ENCODE peak calls at places on chromosomes 12 and 14, in seven cellular contexts. One of them, this sample, is unnamed.

GRCh38 chr12:65125975-65126374 is 4.9 kb upstream of the WIF1 start:
- DNase-seq in aorta: no peak
- DNase-seq in A673: no peak
- DNase-seq in T follicular helper cell: no peak
- DNase-seq in dorsolateral prefrontal cortex: no peak
- DNase-seq in activated T-cell treated with anti-CD3 and anti-CD28 coated beads, Interleukin-2, amount 50 U/mL, for 4 hours: no peak
- DNase-seq in amniotic epithelial cell: no peak
- DNase-seq in this sample: no peak

GRCh38 chr12:120117961-120118709 is 1.6 kb upstream of the RAB35 start:
- DNase-seq in aorta: no peak
- DNase-seq in A673: peak
- DNase-seq in T follicular helper cell: no peak
- DNase-seq in dorsolateral prefrontal cortex: no peak
- DNase-seq in activated T-cell treated with anti-CD3 and anti-CD28 coated beads, Interleukin-2, amount 50 U/mL, for 4 hours: no peak
- DNase-seq in amniotic epithelial cell: peak
- DNase-seq in this sample: no peak

GRCh38 chr12:70661762-70662161 is 24.5 kb upstream of the PTPRB start:
- DNase-seq in aorta: no peak
- DNase-seq in A673: peak
- DNase-seq in T follicular helper cell: no peak
- DNase-seq in dorsolateral prefrontal cortex: no peak
- DNase-seq in activated T-cell treated with anti-CD3 and anti-CD28 coated beads, Interleukin-2, amount 50 U/mL, for 4 hours: no peak
- DNase-seq in amniotic epithelial cell: peak
- DNase-seq in this sample: no peak

GRCh38 chr14:90580381-90581335 is 183.8 kb downstream of the CALM1 start:
- DNase-seq in aorta: peak
- DNase-seq in A673: peak
- DNase-seq in T follicular helper cell: no peak
- DNase-seq in dorsolateral prefrontal cortex: no peak
- DNase-seq in activated T-cell treated with anti-CD3 and anti-CD28 coated beads, Interleukin-2, amount 50 U/mL, for 4 hours: no peak
- DNase-seq in amniotic epithelial cell: peak
- DNase-seq in this sample: no peak

GRCh38 chr12:2582631-2583616 is 211.8 kb upstream of the FKBP4 start:
- DNase-seq in aorta: peak
- DNase-seq in A673: peak
- DNase-seq in T follicular helper cell: peak
- DNase-seq in dorsolateral prefrontal cortex: peak
- DNase-seq in activated T-cell treated with anti-CD3 and anti-CD28 coated beads, Interleukin-2, amount 50 U/mL, for 4 hours: peak
- DNase-seq in amniotic epithelial cell: peak
- DNase-seq in this sample: no peak

GRCh38 chr12:96197503-96198272 is 3.5 kb downstream of the ELK3 start:
- DNase-seq in aorta: no peak
- DNase-seq in A673: no peak
- DNase-seq in T follicular helper cell: no peak
- DNase-seq in dorsolateral prefrontal cortex: no peak
- DNase-seq in activated T-cell treated with anti-CD3 and anti-CD28 coated beads, Interleukin-2, amount 50 U/mL, for 4 hours: no peak
- DNase-seq in amniotic epithelial cell: peak
- DNase-seq in this sample: no peak

GRCh38 chr12:23028158-23028802 is 403.3 kb downstream of the ETNK1 start:
- DNase-seq in aorta: no peak
- DNase-seq in A673: no peak
- DNase-seq in T follicular helper cell: no peak
- DNase-seq in dorsolateral prefrontal cortex: no peak
- DNase-seq in activated T-cell treated with anti-CD3 and anti-CD28 coated beads, Interleukin-2, amount 50 U/mL, for 4 hours: no peak
- DNase-seq in amniotic epithelial cell: no peak
- DNase-seq in this sample: no peak

GRCh38 chr12:56683-57346 is 9.8 kb upstream of the IQSEC3 start:
- DNase-seq in aorta: peak
- DNase-seq in A673: no peak
- DNase-seq in T follicular helper cell: no peak
- DNase-seq in dorsolateral prefrontal cortex: no peak
- DNase-seq in activated T-cell treated with anti-CD3 and anti-CD28 coated beads, Interleukin-2, amount 50 U/mL, for 4 hours: no peak
- DNase-seq in amniotic epithelial cell: no peak
- DNase-seq in this sample: no peak

GRCh38 chr12:54762390-54762789 is 91.9 kb upstream of the MUCL1 start:
- DNase-seq in aorta: no peak
- DNase-seq in A673: no peak
- DNase-seq in T follicular helper cell: no peak
- DNase-seq in dorsolateral prefrontal cortex: no peak
- DNase-seq in activated T-cell treated with anti-CD3 and anti-CD28 coated beads, Interleukin-2, amount 50 U/mL, for 4 hours: no peak
- DNase-seq in amniotic epithelial cell: no peak
- DNase-seq in this sample: no peak

GRCh38 chr12:54324617-54325441 is at the start of gene COPZ1:
- DNase-seq in aorta: peak
- DNase-seq in A673: peak
- DNase-seq in T follicular helper cell: peak
- DNase-seq in dorsolateral prefrontal cortex: peak
- DNase-seq in activated T-cell treated with anti-CD3 and anti-CD28 coated beads, Interleukin-2, amount 50 U/mL, for 4 hours: peak
- DNase-seq in amniotic epithelial cell: peak
- DNase-seq in this sample: peak

GRCh38 chr14:21071225-21072041 is 1.3 kb downstream of the ARHGEF40 start:
- DNase-seq in aorta: peak
- DNase-seq in A673: peak
- DNase-seq in T follicular helper cell: no peak
- DNase-seq in dorsolateral prefrontal cortex: peak
- DNase-seq in activated T-cell treated with anti-CD3 and anti-CD28 coated beads, Interleukin-2, amount 50 U/mL, for 4 hours: no peak
- DNase-seq in amniotic epithelial cell: peak
- DNase-seq in this sample: peak

GRCh38 chr12:108668532-108668931 is 34.8 kb upstream of the SELPLG start:
- DNase-seq in aorta: no peak
- DNase-seq in A673: no peak
- DNase-seq in T follicular helper cell: no peak
- DNase-seq in dorsolateral prefrontal cortex: no peak
- DNase-seq in activated T-cell treated with anti-CD3 and anti-CD28 coated beads, Interleukin-2, amount 50 U/mL, for 4 hours: no peak
- DNase-seq in amniotic epithelial cell: peak
- DNase-seq in this sample: no peak